ENCODE peak calls at places on chromosomes 4 and X, in seven cellular contexts. U, W, L, T, R, H and G are unnamed samples.

GRCh38 chr4:19739101-19739651 is 512.5 kb upstream of the SLIT2 start:
- DNase-seq in U (no peak), W (peak), L (no peak), T (no peak), R (no peak), H (no peak), G (no peak)

GRCh38 chr4:1686440-1687036 is 2.4 kb upstream of the FAM53A start:
- DNase-seq in U (no peak), W (no peak), L (no peak), T (no peak), R (no peak), H (no peak), G (no peak)

GRCh38 chr4:32140636-32141035 is 1420.5 kb downstream of the PCDH7 start:
- DNase-seq in U (no peak), W (no peak), L (no peak), T (no peak), R (no peak), H (no peak), G (no peak)

GRCh38 chrX:17500145-17500579 is 125.2 kb downstream of the NHS start:
- DNase-seq in U (no peak), W (no peak), L (no peak), T (no peak), R (no peak), H (no peak), G (no peak)

GRCh38 chrX:120301960-120302359 is 9.3 kb downstream of the TMEM255A start:
- DNase-seq in U (no peak), W (no peak), L (no peak), T (no peak), R (no peak), H (no peak), G (no peak)

GRCh38 chrX:140433582-140433981 is 71.3 kb downstream of the SOX3 start:
- DNase-seq in U (no peak), W (no peak), L (peak), T (no peak), R (no peak), H (no peak), G (no peak)

GRCh38 chr4:6986781-6987565 is 56.2 kb upstream of the TADA2B start:
- DNase-seq in U (peak), W (peak), L (peak), T (peak), R (peak), H (peak), G (peak)

GRCh38 chr4:15506464-15506863 is 36.8 kb downstream of the CC2D2A start:
- DNase-seq in U (no peak), W (no peak), L (no peak), T (no peak), R (no peak), H (no peak), G (no peak)

GRCh38 chr4:2829933-2830451 is 13.7 kb upstream of the ADD1 start:
- DNase-seq in U (no peak), W (no peak), L (peak), T (no peak), R (no peak), H (no peak), G (no peak)

GRCh38 chr4:87151730-87152129 is 68.7 kb downstream of the KLHL8 start:
- DNase-seq in U (no peak), W (no peak), L (no peak), T (no peak), R (no peak), H (no peak), G (no peak)

GRCh38 chr4:32226201-32226600 is 1506.0 kb downstream of the PCDH7 start:
- DNase-seq in U (no peak), W (no peak), L (no peak), T (no peak), R (no peak), H (no peak), G (no peak)

GRCh38 chrX:39752820-39753219 is 344.9 kb downstream of the BCOR start:
- DNase-seq in U (no peak), W (no peak), L (peak), T (no peak), R (peak), H (peak), G (no peak)

GRCh38 chr4:153212755-153213154 is 8.5 kb downstream of the TRIM2 start:
- DNase-seq in U (no peak), W (no peak), L (no peak), T (no peak), R (no peak), H (no peak), G (no peak)